ENCODE peak calls at places on chromosomes 1 and 21, in four cellular contexts. K is SK-N-SH, G is HL-60, L is A549. M is an unnamed sample.

GRCh38 chr1:41582351-41582750 is 97.9 kb upstream of the EDN2 start:
- DNase-seq in L (no peak), K (no peak), G (no peak), M (no peak)

GRCh38 chr1:204929487-204930185 is 59.0 kb downstream of the NFASC start:
- DNase-seq in K (no peak), L (no peak), G (no peak), M (no peak)

GRCh38 chr1:41950820-41951219 is 32.1 kb upstream of the HIVEP3 start:
- DNase-seq in L (no peak), G (no peak), K (no peak), M (no peak)

GRCh38 chr1:23007106-23007505 is 8.5 kb downstream of the TEX46 start:
- DNase-seq in G (no peak), K (no peak), L (no peak), M (no peak)

GRCh38 chr21:41316641-41317392 is at the start of gene FAM3B:
- DNase-seq in L (no peak), G (no peak), K (peak; percentile 19), M (no peak)

GRCh38 chr1:185813401-185813979 is 79.3 kb downstream of the HMCN1 start:
- DNase-seq in G (no peak), L (peak; percentile 63), K (peak; percentile 11), M (peak; percentile 14)

GRCh38 chr1:225427249-225428065 is at the start of gene LBR:
- DNase-seq in L (no peak), G (no peak), K (peak; percentile 85), M (peak; percentile 45)

GRCh38 chr1:88549536-88549935 is 134.5 kb upstream of the PKN2 start:
- DNase-seq in K (no peak), G (no peak), L (no peak), M (no peak)

GRCh38 chr1:200838676-200839445 is 33.9 kb upstream of the GPR25 start:
- DNase-seq in L (no peak), G (no peak), K (no peak), M (no peak)

GRCh38 chr1:231866392-231867331 is 240.1 kb downstream of the DISC1 start:
- DNase-seq in L (peak; percentile 52), G (no peak), K (peak; percentile 59), M (peak; percentile 65)

GRCh38 chr21:33769057-33769456 is 126.8 kb downstream of the ITSN1 start:
- DNase-seq in L (no peak), K (no peak), G (no peak), M (no peak)

GRCh38 chr1:85278853-85279314 is 2.5 kb upstream of the BCL10 start:
- DNase-seq in K (no peak), G (no peak), L (peak; percentile 87), M (peak; percentile 79)

GRCh38 chr1:111955755-111956154 is 33.7 kb downstream of the KCND3 start:
- DNase-seq in K (no peak), G (no peak), L (no peak), M (no peak)

GRCh38 chr1:236853916-236854601 is 59.0 kb downstream of the MTR start:
- DNase-seq in L (no peak), G (no peak), K (no peak), M (no peak)

GRCh38 chr21:41171210-41171609 is 3.2 kb downstream of the BACE2 start:
- DNase-seq in G (no peak), L (no peak), K (no peak), M (no peak)

GRCh38 chr1:53462769-53463501 is 3.7 kb downstream of the DMRTB1 start:
- DNase-seq in G (no peak), L (no peak), K (peak; percentile 81), M (no peak)

GRCh38 chr1:40312238-40313205 is 4.6 kb downstream of the COL9A2 start:
- DNase-seq in K (no peak), G (peak; percentile 69), L (no peak), M (no peak)

GRCh38 chr1:12553963-12554362 is 64.0 kb downstream of the DHRS3 start:
- DNase-seq in K (no peak), G (no peak), L (no peak), M (peak; percentile 89)

GRCh38 chr1:24341260-24341659 is 22.1 kb downstream of the GRHL3 start:
- DNase-seq in K (no peak), L (no peak), G (no peak), M (no peak)

GRCh38 chr1:166170075-166170474 is 3.3 kb upstream of the FAM78B start:
- DNase-seq in G (no peak), L (no peak), K (no peak), M (no peak)

GRCh38 chr1:203126866-203127671 is 457 bp upstream of the ADORA1 start:
- DNase-seq in G (no peak), K (no peak), L (no peak), M (no peak)

GRCh38 chr1:29708818-29709710 is 472.7 kb downstream of the PTPRU start:
- DNase-seq in G (no peak), K (peak; percentile 87), L (peak; percentile 82), M (no peak)

GRCh38 chr1:188825471-188825870 is 1652.2 kb downstream of the BRINP3 start:
- DNase-seq in L (no peak), K (no peak), G (no peak), M (no peak)

GRCh38 chr1:207321790-207322530 is 482 bp downstream of the CD55 start:
- DNase-seq in L (peak; percentile 38), K (no peak), G (no peak), M (peak; percentile 65)

GRCh38 chr1:231770776-231771175 is 144.2 kb downstream of the DISC1 start:
- DNase-seq in K (no peak), G (no peak), L (no peak), M (no peak)

GRCh38 chr1:154326546-154327465 is 1.5 kb downstream of the ATP8B2 start:
- DNase-seq in K (no peak), L (peak; percentile 40), G (no peak), M (no peak)

GRCh38 chr1:51019811-51020210 is 49.8 kb downstream of the CDKN2C start:
- DNase-seq in L (no peak), G (peak; percentile 17), K (no peak), M (no peak)

GRCh38 chr1:1899266-1899966 is 8.5 kb upstream of the GNB1 start:
- DNase-seq in L (no peak), G (no peak), K (no peak), M (no peak)

GRCh38 chr1:83531910-83532309 is 467.0 kb downstream of the TTLL7 start:
- DNase-seq in L (no peak), G (no peak), K (no peak), M (no peak)

GRCh38 chr1:208181259-208181816 is 62.8 kb downstream of the PLXNA2 start:
- DNase-seq in K (no peak), L (no peak), G (no peak), M (no peak)

GRCh38 chr1:216346521-216346920 is 76.7 kb downstream of the USH2A start:
- DNase-seq in K (no peak), L (no peak), G (no peak), M (no peak)

GRCh38 chr1:5836776-5837440 is 155.3 kb downstream of the NPHP4 start:
- DNase-seq in L (no peak), G (no peak), K (no peak), M (no peak)

GRCh38 chr1:99634971-99635624 is 10.8 kb upstream of the PALMD start:
- DNase-seq in G (no peak), L (no peak), K (no peak), M (no peak)

GRCh38 chr1:38475624-38476005 is 384.0 kb downstream of the RRAGC start:
- DNase-seq in L (no peak), G (no peak), K (no peak), M (no peak)

GRCh38 chr1:85297538-85297854 is 21.1 kb upstream of the BCL10 start:
- DNase-seq in G (no peak), K (no peak), L (no peak), M (no peak)

GRCh38 chr1:156639601-156640101 is 2.3 kb upstream of the BCAN start:
- DNase-seq in G (no peak), K (peak; percentile 74), L (no peak), M (no peak)
- TF ChIP-seq REST in G (no peak), K (no peak), L (no peak), M (no peak)

DNA sequence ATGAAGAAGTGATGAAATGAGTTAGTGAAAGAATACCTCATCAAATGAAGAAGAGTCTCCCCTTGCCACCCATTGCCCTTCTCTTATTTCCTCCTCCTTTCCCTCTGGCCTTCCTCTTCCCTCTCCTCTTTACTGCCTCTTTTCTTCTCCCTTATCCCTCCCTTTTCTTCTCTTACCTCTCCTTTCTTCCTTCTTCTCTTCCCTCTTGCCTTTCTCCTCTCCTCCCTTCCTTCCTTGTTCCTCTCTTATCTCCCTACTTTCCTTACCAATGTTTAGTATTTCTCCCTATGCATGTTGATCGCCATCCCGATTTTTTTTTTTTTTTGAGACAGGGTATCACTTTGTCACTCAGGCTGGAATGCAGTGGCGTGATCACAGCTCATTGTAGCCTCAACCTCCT is 8.8 kb downstream of the MROH7 start:
- DNase-seq in K (no peak), G (no peak), L (no peak), M (peak; percentile 0)
- TF ChIP-seq REST in K (no peak), G (no peak), L (no peak), M (no peak)

GRCh38 chr21:46628868-46629267 is 6.6 kb upstream of the PRMT2 start:
- DNase-seq in L (no peak), G (no peak), K (no peak), M (no peak)
- TF ChIP-seq REST in L (no peak), G (no peak), K (no peak), M (no peak)

GRCh38 chr1:198556969-198557368 is 16.5 kb upstream of the ATP6V1G3 start:
- DNase-seq in L (no peak), K (no peak), G (peak; percentile 58), M (peak; percentile 23)
- TF ChIP-seq REST in L (no peak), K (peak; percentile 17), G (peak; percentile 80), M (peak; percentile 45)

GRCh38 chr1:118504231-118504644 is 319.2 kb upstream of the SPAG17 start:
- DNase-seq in G (no peak), L (no peak), K (no peak), M (no peak)

GRCh38 chr1:118507391-118507790 is 322.4 kb upstream of the SPAG17 start:
- DNase-seq in K (no peak), L (no peak), G (no peak), M (no peak)

GRCh38 chr1:118504867-118505266 is 319.8 kb upstream of the SPAG17 start:
- DNase-seq in K (no peak), G (no peak), L (no peak), M (no peak)

GRCh38 chr1:118503747-118504146 is 318.7 kb upstream of the SPAG17 start:
- DNase-seq in K (no peak), L (no peak), G (no peak), M (no peak)
- TF ChIP-seq REST in K (no peak), L (no peak), G (no peak), M (no peak)

DNA sequence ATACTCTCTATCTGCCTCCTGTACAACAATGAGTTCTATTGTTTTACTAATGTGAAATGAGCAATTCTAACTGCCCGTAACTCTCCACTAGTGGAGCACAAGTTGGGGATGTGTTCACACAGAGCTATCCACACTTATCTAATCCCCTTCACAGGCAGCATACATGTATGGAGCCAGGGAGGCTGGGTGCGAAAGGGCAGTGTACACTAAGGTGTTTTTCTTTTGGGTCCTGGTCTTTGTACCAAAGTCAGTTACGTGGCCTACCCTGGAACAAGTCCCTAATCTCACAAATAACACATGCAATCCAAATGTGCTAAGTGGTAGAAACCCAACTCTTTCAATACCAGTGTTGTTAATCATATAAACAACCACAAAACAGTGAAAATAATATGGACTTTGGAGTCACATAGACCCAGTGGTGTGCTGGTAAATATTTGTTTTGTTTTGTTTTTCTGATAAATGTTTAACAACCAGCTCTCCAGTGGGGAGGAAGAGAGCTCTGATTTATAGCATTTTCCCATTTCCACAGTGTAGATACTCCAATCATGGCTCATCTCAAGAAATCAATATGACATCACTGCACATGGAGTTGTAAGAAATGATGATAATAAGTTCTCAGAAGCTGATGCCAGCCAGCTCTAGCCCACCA is 319.9 kb upstream of the DUSP10 start:
- DNase-seq in G (no peak), K (no peak), L (peak; percentile 18), M (no peak)
- TF ChIP-seq REST in G (no peak), K (no peak), L (no peak), M (no peak)

M was measured in K562.